ENCODE peak calls at places on chromosomes 6 and 20, in ten cellular contexts. J is IMR-90, Q is gastrocnemius medialis, S is HCT116, F is A549, D is Peyer's patch, C is ovary, L is right lobe of liver, U is adrenal gland, Z is breast epithelium. H is an unnamed sample.
A peak's percentile ranks its signal among the peaks of the same experiment; 100 is the strongest.

GRCh38 chr6:11207199-11207968 is 25.1 kb downstream of the NEDD9 start:
- DNase-seq in F (peak; percentile 98), J (peak; percentile 100), S (peak; percentile 39), L (no peak), C (no peak), Q (peak; percentile 32), U (peak; percentile 71), D (no peak), Z (peak; percentile 62), H (no peak)

GRCh38 chr6:24520929-24521546 is 26.3 kb downstream of the ALDH5A1 start:
- DNase-seq in Z (no peak), Q (peak; percentile 39), D (peak; percentile 61), C (no peak), S (peak; percentile 23), U (peak; percentile 64), L (peak; percentile 79), F (peak; percentile 48), J (peak; percentile 19), H (no peak)

GRCh38 chr20:20224806-20225205 is 143.1 kb upstream of the INSM1 start:
- DNase-seq in S (no peak), L (no peak), D (no peak), C (no peak), J (no peak), U (no peak), Z (no peak), Q (no peak), F (no peak), H (no peak)

GRCh38 chr6:26033132-26033941 is 53.9 kb upstream of the HFE start:
- DNase-seq in F (peak; percentile 95), J (peak; percentile 99), L (peak; percentile 72), S (peak; percentile 95), U (peak; percentile 86), Z (no peak), C (peak; percentile 63), Q (peak; percentile 45), D (peak; percentile 82), H (no peak)

GRCh38 chr6:7311920-7312615 is 931 bp downstream of the SSR1 start:
- DNase-seq in J (peak; percentile 35), U (no peak), Z (no peak), S (no peak), C (no peak), D (no peak), L (no peak), Q (no peak), F (peak; percentile 6), H (peak; percentile 10)

GRCh38 chr6:30664994-30665767 is 7.6 kb downstream of the DHX16 start:
- DNase-seq in C (no peak), Z (no peak), D (no peak), S (no peak), F (no peak), J (no peak), Q (no peak), L (no peak), U (no peak), H (no peak)

GRCh38 chr20:48686238-48687096 is 141.3 kb downstream of the PREX1 start:
- DNase-seq in F (no peak), S (no peak), J (no peak), Q (no peak), Z (no peak), C (no peak), U (peak; percentile 68), L (peak; percentile 46), D (no peak), H (no peak)

GRCh38 chr20:3420211-3420707 is 12.8 kb upstream of the DNAAF9 start:
- DNase-seq in S (no peak), U (peak; percentile 68), F (peak; percentile 10), J (peak; percentile 41), C (no peak), Q (peak; percentile 62), D (no peak), Z (no peak), L (no peak), H (no peak)

GRCh38 chr6:35025241-35026188 is 115.6 kb downstream of the TCP11 start:
- DNase-seq in U (no peak), Q (no peak), L (no peak), J (no peak), F (no peak), Z (no peak), D (no peak), S (no peak), C (no peak), H (no peak)

GRCh38 chr6:35028781-35029180 is 112.4 kb downstream of the TCP11 start:
- DNase-seq in U (no peak), F (no peak), D (no peak), S (no peak), Z (no peak), C (no peak), J (no peak), Q (no peak), L (no peak), H (no peak)

GRCh38 chr6:35027807-35028206 is 113.3 kb downstream of the TCP11 start:
- DNase-seq in D (no peak), U (no peak), Q (no peak), F (no peak), C (no peak), J (no peak), S (no peak), L (no peak), Z (no peak), H (no peak)

GRCh38 chr6:35024601-35025054 is 116.5 kb downstream of the TCP11 start:
- DNase-seq in Q (no peak), C (no peak), L (no peak), F (peak; percentile 78), D (no peak), Z (no peak), U (peak; percentile 75), J (peak; percentile 45), S (peak; percentile 29), H (no peak)

GRCh38 chr6:35026434-35027222 is 114.5 kb downstream of the TCP11 start:
- DNase-seq in S (peak; percentile 13), D (no peak), L (no peak), J (no peak), C (no peak), Z (no peak), F (no peak), U (no peak), Q (no peak), H (no peak)
- H3K4me1 ChIP-seq in S (peaks cover 26% of the 10 kb centered on the region), D (no peaks in the 10 kb centered on the region), L (peaks cover 32% of the 10 kb centered on the region), J (peaks cover 16% of the 10 kb centered on the region), C (peaks cover 6% of the 10 kb centered on the region), Z (peaks cover 6% of the 10 kb centered on the region), F (peaks cover 23% of the 10 kb centered on the region), U (peaks cover 62% of the 10 kb centered on the region), Q (peaks cover 48% of the 10 kb centered on the region), H (peaks cover 100% of the 10 kb centered on the region)

GRCh38 chr6:42525132-42525531 is 38.7 kb upstream of the UBR2 start:
- DNase-seq in S (no peak), D (no peak), F (no peak), Q (no peak), L (no peak), J (no peak), U (no peak), C (no peak), Z (no peak), H (no peak)

GRCh38 chr6:42522021-42522420 is 41.8 kb upstream of the UBR2 start:
- DNase-seq in C (no peak), U (no peak), S (no peak), F (no peak), Q (no peak), D (no peak), Z (no peak), J (peak; percentile 17), L (no peak), H (no peak)

GRCh38 chr6:42526616-42527015 is 37.2 kb upstream of the UBR2 start:
- DNase-seq in C (no peak), U (no peak), D (no peak), L (no peak), S (no peak), J (no peak), Z (no peak), F (no peak), Q (no peak), H (no peak)

GRCh38 chr6:42520786-42521607 is 42.8 kb upstream of the UBR2 start:
- DNase-seq in Q (no peak), U (no peak), D (no peak), Z (no peak), L (no peak), C (no peak), J (peak; percentile 80), F (peak; percentile 21), S (peak; percentile 34), H (no peak)

GRCh38 chr6:42523158-42523814 is 40.5 kb upstream of the UBR2 start:
- DNase-seq in F (no peak), C (no peak), D (no peak), Q (no peak), Z (no peak), S (no peak), U (no peak), L (no peak), J (peak; percentile 37), H (no peak)
- H3K4me3 ChIP-seq in F (no peak overlapping the region), C (no peak overlapping the region), D (no peak overlapping the region), Q (no peak overlapping the region), Z (no peak overlapping the region), S (no peak overlapping the region), U (no peak overlapping the region), L (no peak overlapping the region), J (no peak overlapping the region), H (no peak overlapping the region)

DNA sequence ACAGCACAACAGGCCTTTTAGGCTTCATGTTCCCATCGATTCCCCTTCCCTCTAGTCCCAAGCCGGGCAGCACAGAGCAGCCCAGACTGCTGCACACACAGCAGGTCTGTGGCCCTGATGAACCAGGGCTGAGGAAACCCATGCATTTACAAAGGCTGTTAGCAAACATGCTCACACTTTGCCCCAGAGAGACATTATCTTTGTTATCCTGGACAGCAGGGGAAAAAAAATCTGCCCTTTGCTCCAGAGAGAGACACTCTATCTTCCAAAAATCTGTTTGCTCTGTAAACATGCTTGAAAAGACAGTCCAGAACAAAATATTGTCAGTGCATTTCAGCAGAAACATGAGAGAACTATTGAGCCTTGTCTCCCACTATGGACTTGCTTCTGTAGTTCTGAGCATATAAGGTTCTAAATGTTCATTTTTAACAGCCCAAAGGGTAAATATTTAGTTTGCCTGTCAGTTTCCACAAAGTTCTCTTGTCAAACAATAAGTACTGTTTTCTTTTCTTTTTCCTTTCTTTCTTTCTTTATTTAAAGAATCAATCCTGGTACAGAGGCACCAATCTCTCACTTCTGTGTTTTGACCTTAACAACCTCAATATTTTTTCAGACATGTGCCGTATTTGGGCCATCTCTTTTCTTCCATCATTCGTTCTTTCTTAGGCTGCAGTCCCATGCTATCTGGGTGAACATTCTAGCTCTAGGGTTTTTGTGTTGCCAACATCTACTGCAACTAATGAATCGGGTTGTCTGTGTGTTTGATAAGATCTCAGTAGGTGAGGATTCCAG is 468.0 kb downstream of the EPM2A start:
- DNase-seq in L (peak; percentile 85), Z (no peak), C (no peak), F (no peak), J (no peak), Q (no peak), U (no peak), D (no peak), S (no peak), H (no peak)
- TF ChIP-seq POLR2A in L (peak; percentile 33), Z (no peak), C (no peak), F (no peak), J (no peak), Q (no peak), U (no peak), D (no peak), S (no peak), H (no peak)

GRCh38 chr6:79231101-79231500 is 3.4 kb downstream of the HMGN3 start:
- DNase-seq in L (no peak), C (no peak), Z (no peak), D (no peak), Q (no peak), J (no peak), F (no peak), S (no peak), U (no peak), H (no peak)

GRCh38 chr6:79232696-79233462 is 1.6 kb downstream of the HMGN3 start:
- DNase-seq in L (no peak), S (no peak), Q (no peak), J (no peak), U (no peak), Z (no peak), F (no peak), C (no peak), D (no peak), H (no peak)

GRCh38 chr6:79227445-79227844 is 7.0 kb downstream of the HMGN3 start:
- DNase-seq in Q (no peak), J (no peak), L (no peak), S (no peak), Z (no peak), U (no peak), D (no peak), C (no peak), F (no peak), H (no peak)

GRCh38 chr6:79233611-79234149 is 802 bp downstream of the HMGN3 start:
- DNase-seq in U (peak; percentile 95), L (peak; percentile 95), J (peak; percentile 82), Q (peak; percentile 92), S (peak; percentile 77), C (peak; percentile 78), D (peak; percentile 88), F (peak; percentile 88), Z (peak; percentile 80), H (peak; percentile 97)

GRCh38 chr6:79230149-79230548 is 4.3 kb downstream of the HMGN3 start:
- DNase-seq in J (no peak), S (no peak), D (no peak), U (no peak), Q (no peak), C (no peak), L (no peak), F (no peak), Z (no peak), H (no peak)
- H3K4me1 ChIP-seq in J (peaks cover 2% of the 10 kb centered on the region), S (peaks cover 4% of the 10 kb centered on the region), D (no peaks in the 10 kb centered on the region), U (peaks cover 29% of the 10 kb centered on the region), Q (peaks cover 28% of the 10 kb centered on the region), C (peaks cover 7% of the 10 kb centered on the region), L (no peaks in the 10 kb centered on the region), F (peaks cover 5% of the 10 kb centered on the region), Z (no peaks in the 10 kb centered on the region), H (peaks cover 39% of the 10 kb centered on the region)